ENCODE peak calls at places on chromosomes 2 and 18, in eight cellular contexts. E, G, Q, Y, C, J, M and H are unnamed samples.

GRCh38 chr2:119760237-119760807 is 600 bp downstream of the PTPN4 start:
- DNase-seq in E (no peak), G (no peak), Q (no peak), Y (no peak), C (no peak), J (no peak), M (no peak), H (peak; percentile 17)

GRCh38 chr18:46623541-46623940 is 33.5 kb downstream of the LOXHD1 start:
- DNase-seq in E (no peak), G (no peak), Q (no peak), Y (no peak), C (no peak), J (no peak), M (no peak), H (no peak)

GRCh38 chr2:167944825-167945659 is 302.4 kb downstream of the STK39 start:
- DNase-seq in E (peak; percentile 14), G (no peak), Q (no peak), Y (no peak), C (peak; percentile 19), J (no peak), M (no peak), H (no peak)

GRCh38 chr2:25845843-25846505 is 32.3 kb downstream of the ASXL2 start:
- DNase-seq in E (no peak), G (no peak), Q (no peak), Y (no peak), C (peak; percentile 4), J (no peak), M (no peak), H (no peak)

GRCh38 chr18:75551071-75551470 is 123.6 kb upstream of the SMIM21 start:
- DNase-seq in E (no peak), G (no peak), Q (no peak), Y (no peak), C (no peak), J (no peak), M (no peak), H (no peak)

GRCh38 chr2:86477349-86477748 is 36.2 kb downstream of the KDM3A start:
- DNase-seq in E (no peak), G (no peak), Q (no peak), Y (no peak), C (no peak), J (no peak), M (no peak), H (no peak)

GRCh38 chr2:128738446-128739110 is 419.9 kb upstream of the HS6ST1 start:
- DNase-seq in E (no peak), G (no peak), Q (no peak), Y (no peak), C (no peak), J (no peak), M (no peak), H (no peak)

GRCh38 chr2:217777906-217778305 is 224.9 kb downstream of the TNS1 start:
- DNase-seq in E (no peak), G (no peak), Q (no peak), Y (no peak), C (no peak), J (no peak), M (no peak), H (no peak)

GRCh38 chr18:6949800-6950586 is 167.6 kb downstream of the LAMA1 start:
- DNase-seq in E (no peak), G (no peak), Q (no peak), Y (no peak), C (no peak), J (no peak), M (no peak), H (no peak)